ENCODE peak calls at places on chromosome 22, in eight cellular contexts. V is transverse colon, X is HCT116, Y is body of pancreas, C is ovary, J is A549, E is IMR-90, Q is endothelial cell of umbilical vein. H is an unnamed sample.

GRCh38 chr22:36585841-36586240 is 56.9 kb upstream of the EIF3D start:
- DNase-seq in C (no peak), J (no peak), V (no peak), E (peak; percentile 20), Y (no peak), X (no peak), Q (no peak), H (no peak)

GRCh38 chr22:28141614-28142013 is 222.6 kb upstream of the PITPNB start:
- DNase-seq in Y (no peak), J (no peak), E (peak; percentile 77), C (no peak), X (no peak), Q (no peak), V (no peak), H (no peak)

GRCh38 chr22:39748877-39749276 is 144.7 kb downstream of the ENTHD1 start:
- DNase-seq in Y (no peak), V (no peak), X (no peak), E (peak; percentile 97), J (no peak), Q (no peak), C (no peak), H (no peak)

GRCh38 chr22:20602589-20603164 is 95.3 kb downstream of the MED15 start:
- DNase-seq in E (no peak), J (no peak), Y (no peak), C (no peak), V (no peak), X (no peak), Q (no peak), H (no peak)

GRCh38 chr22:45235101-45235777 is 5.5 kb downstream of the KIAA0930 start:
- DNase-seq in J (no peak), Q (no peak), Y (peak; percentile 38), X (no peak), E (no peak), V (peak; percentile 74), C (no peak), H (no peak)

GRCh38 chr22:48396785-48397530 is 1430.7 kb downstream of the BRD1 start:
- DNase-seq in Y (no peak), C (no peak), V (no peak), Q (no peak), J (no peak), E (no peak), X (no peak), H (no peak)

GRCh38 chr22:44523981-44524759 is 26.1 kb upstream of the RTL6 start:
- DNase-seq in Q (no peak), Y (no peak), E (peak; percentile 99), X (no peak), V (peak; percentile 44), C (peak; percentile 71), J (no peak), H (peak; percentile 55)

GRCh38 chr22:36775589-36775965 is 342 bp downstream of the IFT27 start:
- DNase-seq in C (peak; percentile 63), E (peak; percentile 5), V (peak; percentile 41), Y (peak; percentile 51), Q (peak; percentile 31), X (no peak), J (no peak), H (peak; percentile 72)

GRCh38 chr22:27801197-27801615 is 350 bp downstream of the MN1 start:
- DNase-seq in E (peak; percentile 41), V (peak; percentile 30), Q (peak; percentile 47), C (no peak), J (peak; percentile 3), Y (peak; percentile 39), X (no peak), H (no peak)

GRCh38 chr22:21020802-21021429 is 6.0 kb downstream of the P2RX6 start:
- DNase-seq in X (no peak), J (peak; percentile 51), E (no peak), Y (no peak), V (no peak), Q (no peak), C (no peak), H (no peak)

GRCh38 chr22:40258463-40259046 is 80.8 kb downstream of the TNRC6B start:
- DNase-seq in E (peak; percentile 40), Q (peak; percentile 49), V (no peak), J (no peak), X (peak; percentile 82), Y (peak; percentile 28), C (no peak), H (no peak)

GRCh38 chr22:40414838-40415505 is 44.6 kb downstream of the SGSM3 start:
- DNase-seq in J (no peak), C (no peak), V (peak; percentile 68), X (no peak), Q (no peak), Y (no peak), E (no peak), H (no peak)

GRCh38 chr22:43152355-43153071 is 1.2 kb downstream of the TSPO start:
- DNase-seq in E (peak; percentile 22), Y (peak; percentile 88), Q (peak; percentile 67), V (peak; percentile 88), C (peak; percentile 60), J (no peak), X (no peak), H (peak; percentile 64)

GRCh38 chr22:49820984-49821383 is 6.7 kb downstream of the BRD1 start:
- DNase-seq in C (no peak), Y (no peak), E (no peak), Q (no peak), J (no peak), V (no peak), X (no peak), H (no peak)
- TF ChIP-seq CTCF in C (no peak), Y (no peak), E (no peak), Q (no peak), J (no peak), V (no peak), X (peak; percentile 18), H (no peak)

DNA sequence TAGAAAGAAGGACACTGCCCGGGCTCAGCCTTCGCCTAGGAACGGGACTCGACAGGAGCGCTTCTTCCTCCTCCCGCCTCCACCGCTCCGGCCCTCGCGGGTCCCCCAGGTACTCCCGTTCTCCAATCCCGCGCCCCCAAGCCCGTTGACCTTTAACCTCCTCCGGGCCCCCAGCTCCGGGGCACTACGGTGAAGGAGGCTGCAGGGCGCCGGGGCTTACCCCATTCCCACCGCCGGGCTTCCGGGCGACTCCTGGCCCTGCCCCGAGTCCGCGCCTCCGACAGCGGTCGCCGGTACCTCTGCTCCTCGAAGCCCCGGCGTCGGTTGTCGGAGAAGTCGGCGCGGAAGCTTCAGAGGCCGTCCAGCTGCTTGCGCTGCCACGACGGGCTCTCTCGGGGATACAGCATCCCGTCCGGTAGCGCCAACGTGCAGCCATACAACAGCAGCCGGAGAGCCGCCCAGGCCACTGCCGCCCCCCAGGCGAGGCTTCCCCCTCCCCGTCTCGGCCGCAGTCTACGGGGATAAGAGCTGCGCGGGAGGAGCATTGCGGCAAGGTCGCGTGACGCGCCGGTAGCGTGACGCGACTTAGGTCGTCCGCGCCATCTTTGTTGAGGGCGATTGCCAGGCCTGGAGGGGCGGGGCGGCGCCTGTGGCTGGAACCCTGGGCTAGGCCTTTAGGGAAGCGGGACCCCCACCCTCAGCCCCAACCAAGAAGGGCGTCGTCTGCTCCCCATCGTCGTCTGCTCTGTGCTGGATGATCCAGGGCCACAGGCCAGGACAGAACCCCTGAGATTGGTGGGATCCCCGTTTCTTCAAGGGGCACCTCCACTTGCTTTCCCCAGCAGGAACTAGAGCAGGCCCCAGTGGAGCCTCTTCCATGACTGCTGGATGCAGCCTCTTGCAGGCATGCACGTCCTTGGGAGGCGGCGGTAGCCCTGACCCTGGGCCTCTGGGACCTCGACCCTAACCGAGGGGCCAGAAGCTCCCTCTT is 26.3 kb downstream of the RGL4 start:
- DNase-seq in J (peak; percentile 76), X (peak; percentile 75), E (peak; percentile 85), Y (peak; percentile 85), V (peak; percentile 88), Q (peak; percentile 83), C (peak; percentile 92), H (peak; percentile 86)
- TF ChIP-seq POLR2A in J (peak; percentile 89), X (peak; percentile 86), E (peak; percentile 62), Y (peak; percentile 85), V (peak; percentile 84), Q (peak; percentile 90), C (peak; percentile 68), H (peak; percentile 66)

GRCh38 chr22:50530857-50531545 is 1.2 kb upstream of the TYMP start:
- DNase-seq in J (peak; percentile 60), X (peak; percentile 76), C (no peak), E (peak; percentile 63), V (peak; percentile 93), Y (peak; percentile 84), Q (peak; percentile 27), H (peak; percentile 78)

GRCh38 chr22:50532353-50532700 is 2.5 kb upstream of the TYMP start:
- DNase-seq in V (peak; percentile 63), Q (no peak), C (no peak), E (no peak), J (no peak), Y (no peak), X (no peak), H (no peak)

GRCh38 chr22:50535113-50535512 is 5.3 kb upstream of the TYMP start:
- DNase-seq in X (no peak), Q (no peak), V (no peak), E (no peak), J (no peak), C (no peak), Y (no peak), H (no peak)

GRCh38 chr22:50531546-50532352 is 1.9 kb upstream of the TYMP start:
- DNase-seq in X (no peak), Y (peak; percentile 83), E (peak; percentile 41), C (peak; percentile 55), Q (peak; percentile 42), V (peak; percentile 84), J (no peak), H (peak; percentile 81)

DNA sequence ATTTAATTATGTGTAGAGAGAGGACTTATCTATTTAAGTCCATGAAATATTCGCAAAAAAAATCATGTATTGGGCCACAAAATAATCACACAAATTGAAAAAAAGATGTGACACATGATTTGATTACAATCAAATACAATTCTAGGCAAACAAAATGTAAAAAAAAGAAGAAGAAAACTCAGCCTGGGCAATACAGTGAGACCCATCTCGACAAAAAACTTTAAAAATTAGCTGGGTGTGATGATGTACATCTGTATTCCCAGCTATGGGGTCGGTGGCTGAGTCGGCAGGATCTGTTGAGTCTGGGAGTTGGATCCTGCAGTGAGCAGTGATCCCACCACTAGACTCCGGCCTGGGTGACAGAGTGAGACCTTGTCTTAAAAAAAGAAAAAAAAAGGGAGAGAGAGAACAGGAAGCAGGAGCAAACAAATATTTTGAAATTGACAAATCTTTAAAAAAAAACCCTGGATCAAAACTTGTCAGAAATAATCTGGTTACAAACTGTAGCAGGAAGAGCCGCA is 3.1 kb upstream of the TYMP start:
- DNase-seq in Q (no peak), V (no peak), C (no peak), E (no peak), X (no peak), Y (no peak), J (no peak), H (no peak)
- H3K27ac ChIP-seq in Q (no peak overlapping the region), V (peak overlapping the region; percentile 98), C (no peak overlapping the region), E (no peak overlapping the region), X (no peak overlapping the region), Y (peak overlapping the region; percentile 3), J (peak overlapping the region; percentile 95), H (peak overlapping the region; percentile 91)

DNA sequence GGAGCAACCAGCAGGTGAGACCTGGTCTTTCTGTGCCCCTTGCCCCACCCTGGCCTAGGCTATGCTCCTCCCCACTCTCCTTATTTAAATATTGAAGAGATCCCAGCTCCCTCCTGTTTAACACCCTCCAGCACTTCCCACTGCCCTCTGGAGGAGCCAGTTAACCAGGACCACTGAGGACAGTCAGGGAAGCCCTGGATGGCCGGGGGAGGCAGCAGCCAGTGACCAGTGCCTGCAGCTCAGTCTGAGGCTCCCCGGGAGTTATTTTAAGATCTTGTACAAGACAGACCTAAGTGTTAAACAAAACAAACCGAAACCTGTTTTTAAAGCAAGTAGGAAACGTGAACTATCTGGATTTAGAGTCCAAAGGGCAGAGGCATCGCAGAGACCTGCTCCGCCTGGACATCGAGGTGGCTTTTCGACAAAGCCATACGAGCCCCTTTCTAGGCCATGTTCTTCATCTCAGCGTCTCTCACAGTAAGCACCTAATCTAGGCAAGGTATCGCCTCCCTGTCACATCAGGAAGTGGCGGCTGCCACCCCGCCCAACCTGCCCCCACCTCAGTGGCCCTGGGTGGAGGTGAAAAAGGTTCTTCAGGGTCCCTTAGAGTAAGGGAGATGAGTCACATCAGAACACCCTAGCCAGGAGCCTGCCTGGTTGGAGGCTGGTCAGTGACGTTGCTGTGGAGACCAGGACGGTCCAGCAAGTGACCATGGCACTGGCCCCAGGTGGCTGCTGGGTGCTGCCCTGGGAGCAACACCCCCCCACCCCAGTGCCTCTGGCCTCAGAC is 35.3 kb downstream of the TRMU start:
- DNase-seq in X (no peak), J (no peak), C (no peak), E (no peak), Q (no peak), V (no peak), Y (no peak), H (no peak)
- TF ChIP-seq CTCF in X (no peak), J (no peak), C (no peak), E (no peak), Q (no peak), V (no peak), Y (no peak), H (no peak)